ENCODE peak calls at places on chromosomes 16 and 17, in five cellular contexts. K is thyroid gland, Y is osteoblast, A is MM.1S, B is ascending aorta. O is an unnamed sample. For H3K4me1, the result is how much of the 10 kb centered on the place peaks cover.

GRCh38 chr17:78884148-78884870 is 18.7 kb downstream of the CEP295NL start:
- DNase-seq in K (no peak), Y (peak), A (no peak), B (no peak), O (no peak)

GRCh38 chr16:12090162-12090552 is 113.6 kb downstream of the SNX29 start:
- DNase-seq in K (no peak), Y (no peak), A (no peak), B (no peak), O (no peak)

GRCh38 chr17:21419299-21420239 is 43.4 kb downstream of the KCNJ12 start:
- DNase-seq in K (no peak), Y (peak), A (no peak), B (no peak), O (no peak)

GRCh38 chr16:49111351-49111750 is 170.3 kb downstream of the CBLN1 start:
- DNase-seq in K (no peak), Y (peak), A (no peak), B (no peak), O (no peak)

GRCh38 chr16:66521951-66522771 is 27.8 kb downstream of the TK2 start:
- DNase-seq in K (peak), Y (peak), A (peak), B (no peak), O (no peak)

GRCh38 chr16:4032768-4033167 is 83.5 kb downstream of the ADCY9 start:
- DNase-seq in K (peak), Y (peak), A (no peak), B (no peak), O (peak)

GRCh38 chr16:50747206-50747956 is 5.5 kb downstream of the CYLD start:
- DNase-seq in K (no peak), Y (no peak), A (peak), B (no peak), O (no peak)

GRCh38 chr16:23148513-23149266 is 562 bp downstream of the USP31 start:
- DNase-seq in K (peak), Y (peak), A (peak), B (peak), O (peak)

GRCh38 chr16:13957197-13958078 is 37.5 kb downstream of the ERCC4 start:
- DNase-seq in K (peak), Y (peak), A (peak), B (no peak), O (peak)

GRCh38 chr17:76444518-76445311 is 8.2 kb downstream of the UBE2O start:
- DNase-seq in K (no peak), Y (no peak), A (no peak), B (no peak), O (no peak)

GRCh38 chr17:17971431-17972125 is 622 bp downstream of the TOM1L2 start:
- DNase-seq in K (peak), Y (no peak), A (no peak), B (no peak), O (no peak)

GRCh38 chr16:7512503-7512902 is 179.9 kb downstream of the RBFOX1 start:
- DNase-seq in K (no peak), Y (no peak), A (no peak), B (no peak), O (no peak)

GRCh38 chr17:17044846-17045561 is 2.7 kb downstream of the MPRIP start:
- DNase-seq in K (peak), Y (peak), A (peak), B (no peak), O (no peak)

GRCh38 chr17:28346746-28347246 is 10.5 kb downstream of the POLDIP2 start:
- DNase-seq in K (no peak), Y (no peak), A (no peak), B (no peak), O (no peak)

GRCh38 chr16:11955713-11956123 is 9.3 kb upstream of the TNFRSF17 start:
- DNase-seq in K (no peak), Y (peak), A (no peak), B (no peak), O (no peak)

GRCh38 chr16:16092925-16093624 is 130.2 kb downstream of the ABCC6 start:
- DNase-seq in K (peak), Y (peak), A (no peak), B (no peak), O (no peak)

GRCh38 chr16:67029249-67030096 is 524 bp downstream of the CBFB start:
- DNase-seq in K (peak), Y (peak), A (peak), B (no peak), O (peak)

GRCh38 chr16:85065099-85065498 is 37.5 kb downstream of the KIAA0513 start:
- DNase-seq in K (no peak), Y (no peak), A (no peak), B (no peak), O (no peak)

GRCh38 chr17:74362811-74363498 is 1.3 kb upstream of the BTBD17 start:
- DNase-seq in K (peak), Y (no peak), A (no peak), B (no peak), O (no peak)

GRCh38 chr16:30094541-30095165 is 1.4 kb downstream of the YPEL3 start:
- DNase-seq in K (no peak), Y (peak), A (no peak), B (no peak), O (no peak)

GRCh38 chr17:59470624-59471297 is 94.6 kb upstream of the DHX40 start:
- DNase-seq in K (no peak), Y (no peak), A (no peak), B (no peak), O (no peak)

GRCh38 chr16:81818514-81819304 is 39.6 kb downstream of the PLCG2 start:
- DNase-seq in K (no peak), Y (no peak), A (no peak), B (no peak), O (no peak)
- H3K4me1 ChIP-seq in K (under half), Y (under half), A (under half), B (under half), O (under half)

DNA sequence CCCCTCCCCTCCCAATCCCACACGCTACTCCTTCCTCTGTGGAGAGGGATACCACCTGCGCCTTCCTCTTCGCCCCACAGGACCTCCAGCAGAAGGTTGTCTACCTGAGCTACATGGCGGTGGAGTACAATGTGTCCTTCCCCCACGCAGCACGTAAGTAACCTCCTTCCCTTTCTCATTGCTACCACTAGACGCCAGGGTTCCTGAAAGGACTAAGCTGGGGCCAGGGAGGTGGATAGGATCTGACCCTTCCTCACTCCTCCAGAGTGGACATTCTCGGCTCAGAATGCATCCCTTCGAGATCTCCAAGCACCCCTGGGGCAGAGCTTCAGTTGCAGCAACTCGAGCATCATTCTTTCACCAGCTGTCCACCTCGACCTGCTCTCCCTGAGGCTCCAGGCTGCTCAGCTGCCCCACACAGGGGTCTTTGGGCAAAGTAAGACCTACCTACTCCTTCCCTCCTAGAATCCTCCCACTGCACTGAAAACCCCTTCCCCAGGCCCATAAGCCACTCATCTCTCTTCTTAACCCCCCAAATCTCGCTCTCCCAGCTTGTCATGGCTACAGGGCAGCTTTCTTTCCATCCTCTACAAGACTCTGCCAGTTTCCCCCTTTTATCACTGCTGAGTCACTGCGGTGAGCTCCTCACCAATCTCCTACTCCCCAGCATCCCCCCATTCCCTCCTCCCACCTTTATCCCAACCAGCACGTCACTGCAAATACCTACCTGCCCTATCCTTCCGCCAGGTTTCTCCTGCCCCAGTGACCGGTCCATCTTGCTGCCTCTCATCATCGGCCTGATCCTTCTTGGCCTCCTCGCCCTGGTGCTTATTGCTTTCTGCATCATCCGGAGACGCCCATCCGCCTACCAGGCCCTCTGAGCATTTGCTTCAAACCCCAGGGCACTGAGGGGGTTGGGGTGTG is 1.5 kb downstream of the CD68 start:
- DNase-seq in K (no peak), Y (peak), A (no peak), B (no peak), O (no peak)
- H3K4me1 ChIP-seq in K (under half), Y (half or more), A (half or more), B (under half), O (half or more)

GRCh38 chr17:81951785-81952684 is 5.0 kb upstream of the MYADML2 start:
- DNase-seq in K (no peak), Y (no peak), A (no peak), B (no peak), O (no peak)
- H3K4me1 ChIP-seq in K (under half), Y (under half), A (under half), B (under half), O (under half)

DNA sequence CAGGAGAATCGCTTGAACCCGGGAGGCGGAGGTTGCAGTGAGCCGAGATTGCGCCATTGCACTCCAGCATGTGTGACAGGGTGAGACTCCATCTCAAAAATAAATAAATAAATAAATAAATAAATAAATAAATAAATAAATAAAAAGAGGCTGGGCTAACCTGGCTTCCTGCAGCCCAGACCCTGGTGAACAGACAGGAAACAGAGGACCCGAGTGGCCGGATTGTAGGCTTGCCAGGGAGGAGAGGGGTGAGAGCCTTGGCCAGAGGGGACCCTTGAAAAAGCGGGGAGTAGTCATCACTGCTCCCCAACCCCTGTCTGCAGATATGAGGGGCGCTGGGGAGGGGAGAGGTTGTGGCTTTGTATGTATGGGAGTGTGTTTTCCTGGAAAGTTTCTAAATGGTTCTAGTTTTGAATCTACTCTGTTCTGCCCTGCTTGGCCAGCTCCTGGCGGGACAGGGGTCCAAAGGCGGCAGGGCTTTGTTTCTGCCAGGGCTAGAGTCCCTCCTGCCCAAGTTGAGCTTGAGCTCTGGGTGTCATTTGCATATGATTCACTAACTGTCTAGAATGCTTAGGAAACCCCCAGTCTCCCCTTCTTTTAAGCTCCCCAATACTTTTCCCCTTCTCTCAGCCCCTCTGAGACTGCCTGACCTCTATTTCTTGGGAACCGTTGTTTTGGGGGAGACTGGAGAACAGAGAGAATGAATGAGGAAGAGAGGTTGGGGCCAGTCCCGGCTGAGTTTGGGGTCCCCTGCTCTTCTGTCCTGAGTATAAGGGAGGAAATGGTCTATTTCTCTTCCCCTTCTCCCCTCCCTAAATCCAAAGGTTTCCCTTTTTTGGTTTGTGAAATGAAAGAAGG is 16.4 kb downstream of the RARA start:
- DNase-seq in K (no peak), Y (peak), A (peak), B (no peak), O (peak)
- H3K4me1 ChIP-seq in K (half or more), Y (half or more), A (half or more), B (under half), O (half or more)

DNA sequence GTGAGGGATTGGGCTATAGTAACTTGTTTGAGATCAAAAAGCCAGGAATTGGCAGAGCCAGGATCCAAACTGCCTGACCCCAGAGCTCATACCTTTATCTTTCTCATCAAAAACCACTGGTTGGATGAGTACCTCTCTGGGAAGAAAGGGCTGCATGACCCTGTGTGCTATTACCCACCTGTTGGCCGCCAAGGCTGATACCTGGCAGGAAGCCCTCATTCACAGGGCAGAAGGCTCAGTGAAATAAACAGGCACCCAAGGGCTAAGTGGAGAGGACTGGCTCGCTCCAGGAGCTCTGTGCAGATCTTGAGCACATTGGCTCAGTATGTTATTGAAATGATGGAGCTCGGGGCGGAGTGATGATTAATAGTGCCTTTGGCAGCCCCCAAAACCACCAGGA is 197.5 kb downstream of the MSI2 start:
- DNase-seq in K (peak), Y (no peak), A (no peak), B (no peak), O (no peak)
- H3K4me1 ChIP-seq in K (under half), Y (under half), A (under half), B (under half), O (under half)

GRCh38 chr16:31877876-31878642 is 4.5 kb downstream of the ZNF267 start:
- DNase-seq in K (no peak), Y (no peak), A (no peak), B (no peak), O (no peak)
- H3K4me1 ChIP-seq in K (half or more), Y (under half), A (under half), B (under half), O (under half)

GRCh38 chr16:56779956-56780355 is 50.0 kb downstream of the NUP93 start:
- DNase-seq in K (no peak), Y (no peak), A (no peak), B (no peak), O (no peak)
- H3K4me1 ChIP-seq in K (under half), Y (under half), A (under half), B (under half), O (under half)